ENCODE peak calls at places on chromosomes 13 and 19, in four cellular contexts. K is omental fat pad; E is GM13977; B is activated T-helper 2 cell treated with anti-CD3 and anti-CD28 coated beads, Interferon-gamma antibody, Interleukin-2, Interleukin-4, amounts not matched to agents 10 μg/mL and 5 μg/mL and 100 μg/mL, durations not matched to agents 14 hours and 24 hours and 36 hours. W is an unnamed sample.

GRCh38 chr19:49216076-49216475 is 58.5 kb downstream of the TRPM4 start:
- DNase-seq in K (no peak), E (no peak), B (no peak), W (no peak)

GRCh38 chr19:41194157-41194552 is 1.1 kb downstream of the CYP2S1 start:
- DNase-seq in K (no peak), E (peak; percentile 26), B (no peak), W (no peak)

GRCh38 chr13:38590796-38591507 is 95.9 kb upstream of the FREM2 start:
- DNase-seq in K (no peak), E (no peak), B (no peak), W (no peak)

GRCh38 chr13:32323912-32324311 is 8.6 kb downstream of the BRCA2 start:
- DNase-seq in K (no peak), E (no peak), B (no peak), W (no peak)

GRCh38 chr19:45677351-45678230 is 9.6 kb downstream of the GIPR start:
- DNase-seq in K (peak; percentile 88), E (peak; percentile 93), B (peak; percentile 70), W (peak; percentile 90)

GRCh38 chr19:23345838-23346237 is 49.4 kb downstream of the ZNF91 start:
- DNase-seq in K (no peak), E (no peak), B (no peak), W (peak; percentile 3)

GRCh38 chr13:105471683-105472082 is 1063.8 kb downstream of the EFNB2 start:
- DNase-seq in K (no peak), E (no peak), B (no peak), W (no peak)

GRCh38 chr19:1943661-1944087 is 2.7 kb downstream of the CSNK1G2 start:
- DNase-seq in K (no peak), E (no peak), B (no peak), W (no peak)

GRCh38 chr19:46970815-46971214 is 48.8 kb upstream of the NPAS1 start:
- DNase-seq in K (no peak), E (no peak), B (no peak), W (no peak)

GRCh38 chr19:6362024-6362344 is 653 bp downstream of the CLPP start:
- DNase-seq in K (no peak), E (no peak), B (no peak), W (no peak)

GRCh38 chr13:98997738-98998641 is 20.1 kb upstream of the DOCK9 start:
- DNase-seq in K (no peak), E (no peak), B (no peak), W (no peak)

GRCh38 chr19:33186431-33186830 is 7.7 kb upstream of the LRP3 start:
- DNase-seq in K (no peak), E (no peak), B (no peak), W (no peak)

GRCh38 chr13:30551194-30551593 is 66.5 kb upstream of the USPL1 start:
- DNase-seq in K (no peak), E (peak; percentile 48), B (no peak), W (peak; percentile 18)

GRCh38 chr19:737591-738093 is 13.3 kb upstream of the MISP start:
- DNase-seq in K (no peak), E (peak; percentile 88), B (peak; percentile 24), W (peak; percentile 86)

GRCh38 chr19:6060600-6061391 is 49.5 kb downstream of the RFX2 start:
- DNase-seq in K (peak; percentile 44), E (no peak), B (no peak), W (no peak)

GRCh38 chr13:34462843-34463242 is 479.2 kb upstream of the NBEA start:
- DNase-seq in K (no peak), E (no peak), B (no peak), W (no peak)

GRCh38 chr19:31461814-31462539 is 112.7 kb upstream of the TSHZ3 start:
- DNase-seq in K (no peak), E (no peak), B (no peak), W (no peak)

GRCh38 chr13:79522583-79522982 is 41.6 kb downstream of the NDFIP2 start:
- DNase-seq in K (no peak), E (peak; percentile 28), B (peak; percentile 58), W (no peak)

GRCh38 chr13:23739597-23739996 is 149.6 kb downstream of the MIPEP start:
- DNase-seq in K (no peak), E (no peak), B (no peak), W (no peak)

GRCh38 chr13:79621449-79621848 is 140.5 kb downstream of the NDFIP2 start:
- DNase-seq in K (no peak), E (no peak), B (no peak), W (no peak)

GRCh38 chr19:6225232-6225635 is 54.5 kb downstream of the MLLT1 start:
- DNase-seq in K (no peak), E (no peak), B (no peak), W (no peak)

GRCh38 chr19:15517778-15518177 is 9.5 kb downstream of the CYP4F22 start:
- DNase-seq in K (no peak), E (no peak), B (no peak), W (no peak)

GRCh38 chr19:7199613-7200533 is 94.3 kb downstream of the INSR start:
- DNase-seq in K (no peak), E (no peak), B (no peak), W (no peak)